ENCODE peak calls at places on chromosomes 5 and 9, in five cellular contexts. Q is GM12878, I is K562, X is HepG2, G is HL-60. C is an unnamed sample.
A peak's percentile ranks its signal among the peaks of the same experiment; 100 is the strongest.

GRCh38 chr5:127320032-127320945 is 29.7 kb downstream of the MEGF10 start:
- DNase-seq in Q (peak; percentile 58), I (no peak), X (no peak), G (no peak), C (no peak)

GRCh38 chr5:72692273-72692672 is 124.2 kb upstream of the TNPO1 start:
- DNase-seq in Q (no peak), I (no peak), X (no peak), G (no peak), C (no peak)

GRCh38 chr5:146620663-146621051 is 104.7 kb upstream of the GPR151 start:
- DNase-seq in Q (no peak), I (no peak), X (no peak), G (no peak), C (no peak)

GRCh38 chr5:81213070-81213469 is 20.1 kb upstream of the CKMT2 start:
- DNase-seq in Q (no peak), I (no peak), X (no peak), G (no peak), C (no peak)

GRCh38 chr5:131983244-131983771 is 28.1 kb downstream of the ACSL6 start:
- DNase-seq in Q (no peak), I (no peak), X (no peak), G (no peak), C (peak; percentile 28)

GRCh38 chr9:94741856-94742255 is 15.4 kb downstream of the AOPEP start:
- DNase-seq in Q (no peak), I (no peak), X (no peak), G (no peak), C (no peak)

GRCh38 chr5:23840083-23840482 is 332.7 kb downstream of the PRDM9 start:
- DNase-seq in Q (no peak), I (no peak), X (no peak), G (no peak), C (no peak)

GRCh38 chr5:144134181-144134827 is 36.2 kb downstream of the YIPF5 start:
- DNase-seq in Q (no peak), I (no peak), X (no peak), G (no peak), C (no peak)

GRCh38 chr5:124755565-124755964 is 9.1 kb upstream of the ZNF608 start:
- DNase-seq in Q (no peak), I (peak; percentile 24), X (peak; percentile 21), G (no peak), C (peak; percentile 73)

DNA sequence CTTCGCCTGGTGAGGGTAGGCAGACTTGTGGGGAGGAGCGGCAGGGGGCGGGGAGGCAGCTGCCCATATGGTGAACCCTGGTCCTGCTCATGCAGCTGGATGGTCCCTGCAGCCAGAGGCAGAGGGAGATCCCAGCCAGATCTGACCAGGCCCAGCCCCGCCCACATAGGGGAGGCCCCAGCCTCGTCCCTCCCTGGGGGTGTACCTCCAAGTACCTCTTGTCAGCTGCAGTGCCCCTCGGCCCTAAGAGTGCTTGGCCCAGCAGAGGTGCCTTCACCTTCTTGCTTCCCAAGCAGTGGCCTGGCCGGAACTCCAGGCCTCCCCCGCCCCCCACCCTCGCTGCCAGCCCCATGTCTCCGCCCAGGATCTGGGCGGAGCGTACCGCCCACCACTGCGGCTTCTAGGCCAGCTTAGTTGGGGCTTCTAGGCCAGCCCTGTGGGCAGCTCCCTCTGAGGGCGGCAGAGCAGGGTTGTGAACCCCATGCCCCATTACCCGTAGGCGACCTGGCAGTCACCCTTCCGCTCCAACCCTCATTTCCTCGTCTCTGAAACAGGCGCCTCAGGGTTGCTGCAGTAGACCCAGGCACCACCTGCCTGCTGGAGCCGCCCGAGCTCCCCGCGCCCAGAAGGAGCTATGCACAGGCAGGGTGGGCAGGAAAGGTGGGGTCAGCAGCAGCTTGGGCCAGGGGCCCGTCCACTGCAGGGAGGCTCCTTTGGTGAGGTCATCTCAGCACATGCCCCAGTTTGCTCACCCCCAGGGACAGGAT is at the start of gene SARDH:
- DNase-seq in Q (no peak), I (peak; percentile 54), X (peak; percentile 77), G (no peak), C (peak; percentile 98)
- H3K4me3 ChIP-seq in Q (no peak within 1 kb of the TSS), I (peak within 1 kb of the TSS; percentile 7), X (peak within 1 kb of the TSS; percentile 63), G (no peak within 1 kb of the TSS), C (peak within 1 kb of the TSS; percentile 56)

DNA sequence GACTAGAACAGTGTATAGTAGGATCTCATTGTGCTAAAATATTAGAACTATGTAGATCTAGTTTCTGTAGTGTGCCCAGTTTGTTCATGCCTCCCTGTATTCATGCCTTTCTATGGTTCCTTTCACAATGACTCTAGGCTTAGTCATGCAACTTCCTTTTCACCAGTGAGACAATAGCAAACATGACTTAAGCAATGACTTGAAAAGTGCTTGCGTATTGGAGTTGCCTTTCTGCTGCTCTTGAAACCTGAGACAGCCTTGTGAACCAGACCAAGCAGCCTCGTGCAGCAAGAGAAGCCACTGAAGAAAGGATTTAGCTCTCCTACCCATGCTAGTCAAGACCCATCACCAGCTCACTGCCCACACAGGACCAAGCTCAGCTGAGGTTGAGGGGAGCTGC is 294.5 kb upstream of the TAS2R1 start:
- DNase-seq in Q (peak; percentile 46), I (no peak), X (no peak), G (peak; percentile 12), C (no peak)
- TF ChIP-seq REST in Q (no peak), I (no peak), X (no peak), G (no peak), C (no peak)

GRCh38 chr9:85931495-85931894 is 9.5 kb upstream of the NAA35 start:
- DNase-seq in Q (no peak), I (no peak), X (no peak), G (no peak), C (no peak)

GRCh38 chr9:85925493-85925892 is 15.5 kb upstream of the NAA35 start:
- DNase-seq in Q (no peak), I (no peak), X (no peak), G (no peak), C (no peak)

GRCh38 chr9:85927077-85927476 is 13.9 kb upstream of the NAA35 start:
- DNase-seq in Q (no peak), I (no peak), X (no peak), G (no peak), C (no peak)
- TF ChIP-seq GABPA in Q (no peak), I (no peak), X (no peak), G (no peak), C (no peak)

GRCh38 chr9:134374301-134375010 is 48.2 kb downstream of the RXRA start:
- DNase-seq in Q (no peak), I (no peak), X (no peak), G (no peak), C (peak; percentile 76)
- H3K4me3 ChIP-seq in Q (no peak overlapping the region), I (no peak overlapping the region), X (no peak overlapping the region), G (peak overlapping the region; percentile 37), C (no peak overlapping the region)